ENCODE peak calls at places on chromosomes 5 and 9, in seven cellular contexts. A, X, Y, D, N, J and L are unnamed samples.
A peak's percentile ranks its signal among the peaks of the same experiment; 100 is the strongest.

GRCh38 chr5:133293953-133294352 is 242.1 kb downstream of the HSPA4 start:
- DNase-seq in Y (no peak), J (no peak), D (no peak), X (no peak), A (no peak), N (no peak), L (no peak)

GRCh38 chr9:89880721-89881120 is 275.9 kb downstream of the GADD45G start:
- DNase-seq in J (no peak), Y (no peak), D (peak; percentile 5), A (no peak), N (peak; percentile 8), X (no peak), L (no peak)

GRCh38 chr9:100220936-100221335 is 121.9 kb downstream of the INVS start:
- DNase-seq in D (no peak), A (no peak), J (no peak), X (no peak), N (no peak), Y (no peak), L (no peak)

GRCh38 chr5:79759436-79759835 is 69.8 kb downstream of the CMYA5 start:
- DNase-seq in Y (no peak), A (peak; percentile 74), N (peak; percentile 50), X (peak; percentile 14), D (no peak), J (no peak), L (no peak)

GRCh38 chr9:17519761-17520160 is 59.1 kb upstream of the SH3GL2 start:
- DNase-seq in A (peak; percentile 38), Y (no peak), X (no peak), D (no peak), J (no peak), N (no peak), L (no peak)

GRCh38 chr9:6557883-6558282 is 87.6 kb downstream of the GLDC start:
- DNase-seq in A (no peak), D (no peak), J (no peak), N (no peak), Y (no peak), X (no peak), L (no peak)

GRCh38 chr5:54136666-54137440 is 173.5 kb downstream of the ARL15 start:
- DNase-seq in J (no peak), N (peak; percentile 36), Y (no peak), A (no peak), D (no peak), X (no peak), L (no peak)

GRCh38 chr5:139543423-139543991 is 17.6 kb upstream of the UBE2D2 start:
- DNase-seq in Y (no peak), D (peak; percentile 41), J (no peak), A (peak; percentile 5), X (no peak), N (no peak), L (peak; percentile 55)

GRCh38 chr5:110159202-110159601 is 469.5 kb downstream of the MAN2A1 start:
- DNase-seq in N (no peak), J (no peak), D (no peak), Y (no peak), A (no peak), X (no peak), L (no peak)

GRCh38 chr9:35951736-35952135 is 6.2 kb downstream of the OR2S2 start:
- DNase-seq in A (peak; percentile 54), X (no peak), D (peak; percentile 25), N (no peak), Y (no peak), J (no peak), L (no peak)

GRCh38 chr9:105693435-105694275 is 686 bp upstream of the TMEM38B start:
- DNase-seq in J (no peak), Y (no peak), A (peak; percentile 2), X (no peak), D (no peak), N (no peak), L (no peak)

GRCh38 chr9:16032799-16033198 is 480.0 kb downstream of the CCDC171 start:
- DNase-seq in Y (no peak), X (no peak), D (no peak), J (no peak), N (no peak), A (peak; percentile 49), L (no peak)

GRCh38 chr9:97786341-97786740 is 66.7 kb upstream of the FOXE1 start:
- DNase-seq in X (peak; percentile 77), J (no peak), D (no peak), N (no peak), Y (no peak), A (peak; percentile 55), L (no peak)

GRCh38 chr9:104936291-104936690 is 8.3 kb upstream of the ABCA1 start:
- DNase-seq in A (no peak), J (no peak), D (no peak), N (no peak), X (no peak), Y (no peak), L (no peak)

GRCh38 chr5:68027519-68027918 is 188.0 kb upstream of the PIK3R1 start:
- DNase-seq in A (peak; percentile 77), J (peak; percentile 29), D (no peak), Y (no peak), N (peak; percentile 53), X (no peak), L (no peak)

GRCh38 chr9:38437193-38437823 is 13.1 kb upstream of the IGFBPL1 start:
- DNase-seq in N (no peak), A (peak; percentile 55), Y (no peak), J (no peak), X (no peak), D (no peak), L (peak; percentile 60)

GRCh38 chr9:83957029-83957513 is 22.9 kb downstream of the HNRNPK start:
- DNase-seq in X (no peak), A (no peak), D (no peak), N (no peak), Y (no peak), J (no peak), L (no peak)

GRCh38 chr9:114035221-114035844 is 42.8 kb downstream of the AMBP start:
- DNase-seq in Y (peak; percentile 12), A (no peak), X (no peak), N (no peak), J (no peak), D (peak; percentile 65), L (no peak)

GRCh38 chr5:54159153-54159836 is 151.1 kb downstream of the ARL15 start:
- DNase-seq in A (peak; percentile 69), X (no peak), Y (no peak), N (no peak), J (no peak), D (no peak), L (no peak)

GRCh38 chr5:89308606-89309040 is 425.6 kb upstream of the MEF2C start:
- DNase-seq in X (no peak), D (no peak), N (no peak), A (no peak), J (no peak), Y (no peak), L (no peak)
- TF ChIP-seq POLR2A in X (no peak), D (no peak), N (no peak), A (no peak), J (no peak), Y (no peak), L (no peak)

DNA sequence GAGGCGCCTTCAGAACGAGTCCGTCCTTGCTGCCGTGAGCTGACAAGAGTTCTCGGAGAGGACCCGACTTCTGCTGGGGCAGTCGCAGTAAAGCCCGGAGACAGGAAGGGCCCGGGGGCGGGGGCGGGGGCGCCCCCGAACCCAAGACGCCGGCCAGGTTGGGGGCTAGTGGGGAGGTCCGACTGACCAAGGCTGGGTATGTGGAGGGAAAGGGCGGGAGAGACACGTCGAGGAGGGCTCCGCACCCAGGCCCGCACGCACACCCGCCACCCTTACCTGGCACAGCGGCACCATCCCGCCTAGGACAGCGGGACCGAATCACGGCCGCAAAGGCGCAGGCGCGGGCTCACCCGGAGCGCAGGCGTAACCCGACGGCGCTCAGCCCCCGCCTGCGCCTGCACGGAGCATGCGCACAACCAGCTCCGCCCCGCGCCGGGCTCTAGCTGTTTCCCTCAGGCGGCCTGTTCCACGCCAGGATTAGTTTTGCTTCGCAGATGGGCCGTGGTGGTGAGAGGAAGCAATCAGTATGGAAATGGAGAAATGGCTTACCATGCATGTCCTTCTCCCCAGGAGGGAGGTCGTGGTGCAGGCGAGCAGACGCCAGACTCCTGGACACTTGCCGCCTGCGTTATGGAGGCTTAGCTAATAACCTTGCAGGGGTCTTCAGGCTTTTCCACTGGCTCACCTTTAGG is at the start of gene MOCS2:
- DNase-seq in N (peak; percentile 86), X (peak; percentile 92), J (peak; percentile 92), D (peak; percentile 90), Y (peak; percentile 85), A (peak; percentile 87), L (peak; percentile 94)
- TF ChIP-seq POLR2A in N (peak; percentile 74), X (peak; percentile 97), J (peak; percentile 69), D (peak; percentile 89), Y (peak; percentile 44), A (peak; percentile 43), L (no peak)

DNA sequence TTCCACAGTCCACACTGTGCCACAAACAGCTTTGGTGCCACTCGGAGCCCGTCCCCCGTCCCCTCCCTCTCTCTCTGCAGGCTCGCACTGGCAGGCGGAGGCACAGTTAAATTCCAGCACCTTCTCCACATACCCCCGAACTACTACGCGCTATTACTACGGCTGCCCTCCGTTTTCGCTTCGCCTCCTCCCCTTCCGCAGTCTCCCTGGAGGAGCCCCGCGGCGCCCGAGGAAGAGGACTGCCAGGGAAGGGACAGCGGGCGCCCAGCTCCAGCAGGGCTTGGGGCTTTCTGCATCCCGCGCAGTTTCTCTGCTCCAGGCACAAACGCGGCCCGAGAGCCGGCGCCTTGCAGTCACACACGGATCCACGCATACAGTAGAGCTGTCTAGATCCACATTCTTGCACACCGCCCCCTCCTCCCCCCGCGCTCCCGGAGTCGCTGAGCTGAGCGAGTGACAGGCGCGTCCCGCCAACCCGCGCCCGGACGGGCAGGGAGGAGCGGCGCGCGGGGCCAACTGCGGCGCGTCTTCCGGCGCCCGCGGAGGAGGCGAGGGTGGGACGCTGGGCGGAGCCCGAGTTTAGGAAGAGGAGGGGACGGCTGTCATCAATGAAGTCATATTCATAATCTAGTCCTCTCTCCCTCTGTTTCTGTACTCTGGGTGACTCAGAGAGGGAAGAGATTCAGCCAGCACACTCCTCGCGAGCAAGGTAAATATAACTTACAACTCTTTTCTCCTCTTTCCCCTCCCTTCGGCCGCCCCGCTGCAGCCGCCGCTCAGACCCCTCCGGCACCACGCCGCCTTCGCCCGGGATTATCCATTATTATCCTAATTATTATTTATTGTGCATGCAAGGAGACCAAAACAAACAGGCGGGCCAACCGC is at the start of gene SMARCA2:
- DNase-seq in N (peak; percentile 97), A (peak; percentile 96), Y (peak; percentile 96), J (peak; percentile 98), X (peak; percentile 88), D (peak; percentile 98), L (peak; percentile 96)
- TF ChIP-seq POLR2A in N (peak; percentile 82), A (peak; percentile 57), Y (peak; percentile 59), J (peak; percentile 84), X (peak; percentile 41), D (peak; percentile 97), L (peak; percentile 52)

DNA sequence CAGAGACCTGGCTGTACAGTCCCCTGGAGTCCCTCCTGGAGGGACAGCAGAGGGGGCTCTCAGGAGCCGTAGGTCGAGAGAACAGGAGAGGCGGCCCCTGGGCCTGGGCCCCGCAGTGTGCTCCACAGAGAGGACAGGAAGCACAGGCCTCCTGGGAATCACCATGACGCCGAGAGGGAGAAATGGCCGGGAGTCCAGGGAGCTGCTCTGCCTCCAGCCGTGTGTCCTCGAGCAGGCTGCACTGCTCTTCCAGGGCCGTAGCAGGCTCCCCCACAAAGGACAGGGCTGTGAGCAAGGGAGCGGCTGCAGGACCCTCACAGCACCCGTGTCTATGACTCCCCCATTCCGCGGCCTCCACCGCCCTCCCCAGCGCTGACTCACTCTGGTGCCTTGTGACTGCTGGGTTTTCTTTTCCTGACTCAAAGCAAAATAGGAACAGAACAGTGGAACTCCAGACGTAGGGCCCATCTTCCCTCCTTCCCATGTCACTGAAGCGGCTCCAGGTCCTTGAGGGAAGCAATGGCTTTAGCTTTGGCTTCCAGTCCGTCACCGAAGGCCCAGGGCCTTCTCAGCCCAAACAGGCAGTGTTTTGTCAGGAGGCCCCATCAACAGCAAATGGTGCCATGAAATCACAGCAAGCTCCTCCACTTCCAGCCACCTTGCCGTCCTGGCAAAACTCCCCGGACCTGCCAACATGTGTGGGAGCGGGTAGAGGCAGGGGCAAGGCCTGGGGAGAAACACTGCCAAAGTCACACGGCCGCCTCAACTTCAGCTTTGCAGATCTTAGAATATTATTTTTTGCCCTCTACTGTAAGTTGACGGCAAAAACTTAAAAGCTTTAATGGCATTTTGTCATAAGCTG is 114.2 kb downstream of the LHFPL2 start:
- DNase-seq in X (peak; percentile 58), Y (no peak), N (peak; percentile 69), J (no peak), D (peak; percentile 54), A (peak; percentile 72), L (no peak)
- TF ChIP-seq POLR2A in X (peak; percentile 15), Y (no peak), N (no peak), J (no peak), D (peak; percentile 22), A (peak; percentile 15), L (no peak)